ENCODE peak calls at places on chromosomes 13 and 19, in ten cellular contexts. E is NCI-H345; Y is iris pigment epithelial cell; G is skeletal muscle cell; K is cardiac muscle cell; W is AG08395; J is MM.1S; N is fibroblast of lung; V is NCI-H2029 treated with DMSO at 0.1 percent for 48 hours; A is CD4-positive, CD25-positive, alpha-beta regulatory T cell. C is an unnamed sample.

GRCh38 chr19:4902796-4903195 is at the start of gene ARRDC5:
- DNase-seq in E (no peak), Y (no peak), G (no peak), K (no peak), W (no peak), J (no peak), N (no peak), V (no peak), A (no peak), C (no peak)

GRCh38 chr19:9178901-9179300 is at the start of gene OR7D2:
- DNase-seq in E (no peak), Y (peak), G (no peak), K (no peak), W (no peak), J (no peak), N (no peak), V (no peak), A (no peak), C (no peak)

GRCh38 chr19:10769533-10770491 is 51.9 kb downstream of the DNM2 start:
- DNase-seq in E (no peak), Y (peak), G (no peak), K (peak), W (peak), J (no peak), N (no peak), V (no peak), A (peak), C (peak)

GRCh38 chr13:77459616-77460015 is 75.9 kb upstream of the SCEL start:
- DNase-seq in E (no peak), Y (no peak), G (no peak), K (no peak), W (no peak), J (no peak), N (no peak), V (no peak), A (no peak), C (no peak)

GRCh38 chr19:19746286-19747213 is 13.6 kb upstream of the ZNF14 start:
- DNase-seq in E (no peak), Y (no peak), G (no peak), K (no peak), W (no peak), J (no peak), N (no peak), V (no peak), A (no peak), C (no peak)

GRCh38 chr13:40394304-40394983 is 272.0 kb downstream of the FOXO1 start:
- DNase-seq in E (no peak), Y (no peak), G (no peak), K (no peak), W (no peak), J (no peak), N (peak), V (no peak), A (no peak), C (no peak)

GRCh38 chr19:3065675-3066357 is 3.5 kb upstream of the TLE5 start:
- DNase-seq in E (no peak), Y (no peak), G (no peak), K (no peak), W (no peak), J (peak), N (no peak), V (peak), A (no peak), C (no peak)

GRCh38 chr13:75038315-75038881 is 443.6 kb downstream of the TBC1D4 start:
- DNase-seq in E (peak), Y (no peak), G (no peak), K (no peak), W (no peak), J (no peak), N (no peak), V (no peak), A (no peak), C (no peak)

GRCh38 chr13:21142766-21143165 is 33.6 kb downstream of the SKA3 start:
- DNase-seq in E (no peak), Y (no peak), G (no peak), K (no peak), W (no peak), J (no peak), N (no peak), V (no peak), A (no peak), C (no peak)

GRCh38 chr13:110475550-110476219 is 85.8 kb downstream of the RAB20 start:
- DNase-seq in E (no peak), Y (no peak), G (no peak), K (no peak), W (no peak), J (no peak), N (no peak), V (no peak), A (no peak), C (no peak)

GRCh38 chr13:30679483-30680330 is 55.6 kb upstream of the ALOX5AP start:
- DNase-seq in E (peak), Y (peak), G (no peak), K (peak), W (peak), J (peak), N (peak), V (no peak), A (peak), C (peak)

GRCh38 chr13:97353927-97354326 is 80.0 kb upstream of the RAP2A start:
- DNase-seq in E (no peak), Y (peak), G (no peak), K (no peak), W (peak), J (no peak), N (peak), V (no peak), A (no peak), C (no peak)

GRCh38 chr19:35266149-35266903 is 2.4 kb upstream of the USF2 start:
- DNase-seq in E (no peak), Y (no peak), G (no peak), K (no peak), W (no peak), J (no peak), N (no peak), V (no peak), A (no peak), C (no peak)